ENCODE peak calls at places on chromosomes 12 and 14, in seven cellular contexts. One of them, this sample, is unnamed.

GRCh38 chr12:23611320-23611719 is 338.1 kb downstream of the SOX5 start:
- DNase-seq in activated CD8-positive, alpha-beta T cell treated with anti-CD3 and anti-CD28 coated beads for 36 hours: no peak
- DNase-seq in MM.1S: no peak
- DNase-seq in H9: no peak
- DNase-seq in cardiac muscle cell: no peak
- DNase-seq in fibroblast of the aortic adventitia: peak
- DNase-seq in activated B cell treated with CpG ODN at 0.5 μM for 24 hours: no peak
- DNase-seq in this sample: no peak

GRCh38 chr14:91255820-91256219 is 11.3 kb upstream of the GPR68 start:
- DNase-seq in activated CD8-positive, alpha-beta T cell treated with anti-CD3 and anti-CD28 coated beads for 36 hours: no peak
- DNase-seq in cardiac muscle cell: no peak
- DNase-seq in fibroblast of the aortic adventitia: no peak
- DNase-seq in activated B cell treated with CpG ODN at 0.5 μM for 24 hours: no peak
- DNase-seq in MM.1S: no peak
- DNase-seq in H9: no peak
- DNase-seq in this sample: no peak

GRCh38 chr12:132124766-132125425 is 19.2 kb downstream of the DDX51 start:
- DNase-seq in MM.1S: no peak
- DNase-seq in activated B cell treated with CpG ODN at 0.5 μM for 24 hours: no peak
- DNase-seq in activated CD8-positive, alpha-beta T cell treated with anti-CD3 and anti-CD28 coated beads for 36 hours: no peak
- DNase-seq in fibroblast of the aortic adventitia: no peak
- DNase-seq in cardiac muscle cell: no peak
- DNase-seq in H9: no peak
- DNase-seq in this sample: no peak

GRCh38 chr14:43687866-43688265 is 819.2 kb downstream of the FSCB start:
- DNase-seq in activated B cell treated with CpG ODN at 0.5 μM for 24 hours: no peak
- DNase-seq in MM.1S: no peak
- DNase-seq in activated CD8-positive, alpha-beta T cell treated with anti-CD3 and anti-CD28 coated beads for 36 hours: no peak
- DNase-seq in fibroblast of the aortic adventitia: peak
- DNase-seq in H9: no peak
- DNase-seq in cardiac muscle cell: no peak
- DNase-seq in this sample: no peak

GRCh38 chr14:32703246-32703645 is 235.4 kb upstream of the NPAS3 start:
- DNase-seq in activated CD8-positive, alpha-beta T cell treated with anti-CD3 and anti-CD28 coated beads for 36 hours: no peak
- DNase-seq in activated B cell treated with CpG ODN at 0.5 μM for 24 hours: no peak
- DNase-seq in fibroblast of the aortic adventitia: peak
- DNase-seq in H9: no peak
- DNase-seq in cardiac muscle cell: no peak
- DNase-seq in MM.1S: no peak
- DNase-seq in this sample: no peak

GRCh38 chr12:4881665-4882064 is 28.0 kb upstream of the KCNA1 start:
- DNase-seq in MM.1S: no peak
- DNase-seq in activated CD8-positive, alpha-beta T cell treated with anti-CD3 and anti-CD28 coated beads for 36 hours: no peak
- DNase-seq in fibroblast of the aortic adventitia: no peak
- DNase-seq in H9: no peak
- DNase-seq in activated B cell treated with CpG ODN at 0.5 μM for 24 hours: no peak
- DNase-seq in cardiac muscle cell: no peak
- DNase-seq in this sample: no peak

GRCh38 chr12:116150001-116150400 is 127.5 kb downstream of the MED13L start:
- DNase-seq in fibroblast of the aortic adventitia: no peak
- DNase-seq in MM.1S: no peak
- DNase-seq in H9: no peak
- DNase-seq in activated B cell treated with CpG ODN at 0.5 μM for 24 hours: no peak
- DNase-seq in cardiac muscle cell: no peak
- DNase-seq in activated CD8-positive, alpha-beta T cell treated with anti-CD3 and anti-CD28 coated beads for 36 hours: no peak
- DNase-seq in this sample: no peak

GRCh38 chr14:93977790-93978581 is 1.6 kb upstream of the ASB2 start:
- DNase-seq in MM.1S: peak
- DNase-seq in H9: no peak
- DNase-seq in cardiac muscle cell: no peak
- DNase-seq in activated B cell treated with CpG ODN at 0.5 μM for 24 hours: peak
- DNase-seq in fibroblast of the aortic adventitia: no peak
- DNase-seq in activated CD8-positive, alpha-beta T cell treated with anti-CD3 and anti-CD28 coated beads for 36 hours: peak
- DNase-seq in this sample: no peak

GRCh38 chr12:118391424-118391823 is 15.1 kb downstream of the SUDS3 start:
- DNase-seq in fibroblast of the aortic adventitia: peak
- DNase-seq in MM.1S: no peak
- DNase-seq in cardiac muscle cell: no peak
- DNase-seq in H9: no peak
- DNase-seq in activated B cell treated with CpG ODN at 0.5 μM for 24 hours: no peak
- DNase-seq in activated CD8-positive, alpha-beta T cell treated with anti-CD3 and anti-CD28 coated beads for 36 hours: no peak
- DNase-seq in this sample: no peak

GRCh38 chr12:89497005-89497404 is 27.6 kb downstream of the GALNT4 start:
- DNase-seq in fibroblast of the aortic adventitia: peak
- DNase-seq in cardiac muscle cell: no peak
- DNase-seq in MM.1S: no peak
- DNase-seq in activated B cell treated with CpG ODN at 0.5 μM for 24 hours: no peak
- DNase-seq in activated CD8-positive, alpha-beta T cell treated with anti-CD3 and anti-CD28 coated beads for 36 hours: no peak
- DNase-seq in H9: no peak
- DNase-seq in this sample: no peak

GRCh38 chr14:106062502-106063272 is 536.3 kb downstream of the TMEM121 start:
- DNase-seq in fibroblast of the aortic adventitia: no peak
- DNase-seq in activated CD8-positive, alpha-beta T cell treated with anti-CD3 and anti-CD28 coated beads for 36 hours: no peak
- DNase-seq in cardiac muscle cell: no peak
- DNase-seq in MM.1S: no peak
- DNase-seq in H9: no peak
- DNase-seq in activated B cell treated with CpG ODN at 0.5 μM for 24 hours: no peak
- DNase-seq in this sample: no peak

GRCh38 chr14:45034730-45035129 is 49.2 kb upstream of the PRPF39 start:
- DNase-seq in cardiac muscle cell: no peak
- DNase-seq in activated CD8-positive, alpha-beta T cell treated with anti-CD3 and anti-CD28 coated beads for 36 hours: no peak
- DNase-seq in H9: no peak
- DNase-seq in MM.1S: no peak
- DNase-seq in activated B cell treated with CpG ODN at 0.5 μM for 24 hours: no peak
- DNase-seq in fibroblast of the aortic adventitia: no peak
- DNase-seq in this sample: no peak

GRCh38 chr14:95514131-95515079 is 2.0 kb downstream of the SYNE3 start:
- DNase-seq in MM.1S: peak
- DNase-seq in fibroblast of the aortic adventitia: no peak
- DNase-seq in H9: peak
- DNase-seq in activated CD8-positive, alpha-beta T cell treated with anti-CD3 and anti-CD28 coated beads for 36 hours: no peak
- DNase-seq in cardiac muscle cell: no peak
- DNase-seq in activated B cell treated with CpG ODN at 0.5 μM for 24 hours: no peak
- DNase-seq in this sample: no peak

GRCh38 chr12:115135800-115136211 is 451.8 kb upstream of the TBX3 start:
- DNase-seq in H9: no peak
- DNase-seq in MM.1S: no peak
- DNase-seq in activated CD8-positive, alpha-beta T cell treated with anti-CD3 and anti-CD28 coated beads for 36 hours: no peak
- DNase-seq in fibroblast of the aortic adventitia: peak
- DNase-seq in cardiac muscle cell: peak
- DNase-seq in activated B cell treated with CpG ODN at 0.5 μM for 24 hours: no peak
- DNase-seq in this sample: no peak

GRCh38 chr12:122473543-122474323 is 27.0 kb downstream of the ZCCHC8 start:
- DNase-seq in activated B cell treated with CpG ODN at 0.5 μM for 24 hours: no peak
- DNase-seq in cardiac muscle cell: no peak
- DNase-seq in activated CD8-positive, alpha-beta T cell treated with anti-CD3 and anti-CD28 coated beads for 36 hours: peak
- DNase-seq in H9: no peak
- DNase-seq in fibroblast of the aortic adventitia: no peak
- DNase-seq in MM.1S: no peak
- DNase-seq in this sample: peak

GRCh38 chr14:99982449-99983250 is 82.6 kb upstream of the EVL start:
- DNase-seq in cardiac muscle cell: peak
- DNase-seq in H9: peak
- DNase-seq in activated CD8-positive, alpha-beta T cell treated with anti-CD3 and anti-CD28 coated beads for 36 hours: peak
- DNase-seq in MM.1S: peak
- DNase-seq in fibroblast of the aortic adventitia: peak
- DNase-seq in activated B cell treated with CpG ODN at 0.5 μM for 24 hours: no peak
- DNase-seq in this sample: peak

GRCh38 chr12:122082621-122083356 is 4.2 kb downstream of the MLXIP start:
- DNase-seq in H9: no peak
- DNase-seq in activated B cell treated with CpG ODN at 0.5 μM for 24 hours: no peak
- DNase-seq in MM.1S: peak
- DNase-seq in fibroblast of the aortic adventitia: no peak
- DNase-seq in cardiac muscle cell: no peak
- DNase-seq in activated CD8-positive, alpha-beta T cell treated with anti-CD3 and anti-CD28 coated beads for 36 hours: no peak
- DNase-seq in this sample: no peak

GRCh38 chr12:67147447-67147846 is 121.7 kb upstream of the CAND1 start:
- DNase-seq in MM.1S: no peak
- DNase-seq in cardiac muscle cell: no peak
- DNase-seq in fibroblast of the aortic adventitia: no peak
- DNase-seq in activated B cell treated with CpG ODN at 0.5 μM for 24 hours: no peak
- DNase-seq in H9: no peak
- DNase-seq in activated CD8-positive, alpha-beta T cell treated with anti-CD3 and anti-CD28 coated beads for 36 hours: peak
- DNase-seq in this sample: no peak

GRCh38 chr14:58882577-58883018 is 244.8 kb downstream of the DACT1 start:
- DNase-seq in fibroblast of the aortic adventitia: peak
- DNase-seq in MM.1S: no peak
- DNase-seq in H9: no peak
- DNase-seq in cardiac muscle cell: no peak
- DNase-seq in activated CD8-positive, alpha-beta T cell treated with anti-CD3 and anti-CD28 coated beads for 36 hours: no peak
- DNase-seq in activated B cell treated with CpG ODN at 0.5 μM for 24 hours: no peak
- DNase-seq in this sample: no peak

GRCh38 chr12:68675098-68675842 is 11.5 kb upstream of the NUP107 start:
- DNase-seq in MM.1S: no peak
- DNase-seq in H9: no peak
- DNase-seq in activated B cell treated with CpG ODN at 0.5 μM for 24 hours: no peak
- DNase-seq in fibroblast of the aortic adventitia: no peak
- DNase-seq in activated CD8-positive, alpha-beta T cell treated with anti-CD3 and anti-CD28 coated beads for 36 hours: peak
- DNase-seq in cardiac muscle cell: no peak
- DNase-seq in this sample: no peak

GRCh38 chr12:107317751-107318553 is 224.6 kb upstream of the CRY1 start:
- DNase-seq in fibroblast of the aortic adventitia: peak
- DNase-seq in cardiac muscle cell: peak
- DNase-seq in activated B cell treated with CpG ODN at 0.5 μM for 24 hours: peak
- DNase-seq in MM.1S: peak
- DNase-seq in H9: peak
- DNase-seq in activated CD8-positive, alpha-beta T cell treated with anti-CD3 and anti-CD28 coated beads for 36 hours: peak
- DNase-seq in this sample: peak
- TF ChIP-seq CTCF in fibroblast of the aortic adventitia: peak
- TF ChIP-seq CTCF in cardiac muscle cell: no peak
- TF ChIP-seq CTCF in activated B cell treated with CpG ODN at 0.5 μM for 24 hours: no peak
- TF ChIP-seq CTCF in MM.1S: peak
- TF ChIP-seq CTCF in H9: peak
- TF ChIP-seq CTCF in activated CD8-positive, alpha-beta T cell treated with anti-CD3 and anti-CD28 coated beads for 36 hours: peak
- TF ChIP-seq CTCF in this sample: no peak

DNA sequence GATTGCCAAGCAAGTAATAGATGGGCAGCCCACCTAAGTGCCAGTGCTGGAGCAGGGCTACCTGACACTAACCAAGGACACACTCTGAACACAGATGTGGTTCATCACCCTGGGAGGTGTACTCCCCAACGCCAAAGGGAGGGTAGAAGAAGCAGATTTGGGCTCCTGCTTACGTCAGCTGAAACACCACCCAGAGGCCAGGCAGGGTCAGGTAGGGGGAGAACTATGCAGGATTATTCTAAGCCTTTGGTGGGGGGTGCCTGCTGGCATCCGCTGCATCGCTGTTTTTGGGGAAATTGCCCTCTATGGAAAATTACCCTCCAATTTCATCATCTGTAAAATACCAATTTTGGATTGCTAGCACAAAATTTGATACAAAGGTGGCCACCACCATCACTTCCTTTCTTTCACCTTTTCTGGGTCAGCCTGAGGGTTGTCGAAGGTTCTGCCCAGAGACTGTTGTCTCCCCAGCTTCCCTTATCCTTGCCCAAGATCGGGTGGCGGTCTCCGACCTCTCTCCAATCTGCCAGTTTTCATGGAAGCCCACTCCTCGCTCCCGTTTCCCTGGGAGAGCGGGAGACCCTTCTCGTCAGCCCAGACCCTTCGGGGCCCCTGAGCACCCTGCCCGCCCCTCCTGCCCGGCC is 535 bp downstream of the BIN2 start:
- DNase-seq in MM.1S: peak
- DNase-seq in activated CD8-positive, alpha-beta T cell treated with anti-CD3 and anti-CD28 coated beads for 36 hours: peak
- DNase-seq in activated B cell treated with CpG ODN at 0.5 μM for 24 hours: no peak
- DNase-seq in H9: no peak
- DNase-seq in fibroblast of the aortic adventitia: no peak
- DNase-seq in cardiac muscle cell: no peak
- DNase-seq in this sample: peak
- TF ChIP-seq CTCF in MM.1S: peak
- TF ChIP-seq CTCF in activated CD8-positive, alpha-beta T cell treated with anti-CD3 and anti-CD28 coated beads for 36 hours: no peak
- TF ChIP-seq CTCF in activated B cell treated with CpG ODN at 0.5 μM for 24 hours: no peak
- TF ChIP-seq CTCF in H9: no peak
- TF ChIP-seq CTCF in fibroblast of the aortic adventitia: no peak
- TF ChIP-seq CTCF in cardiac muscle cell: no peak
- TF ChIP-seq CTCF in this sample: no peak

GRCh38 chr14:54786191-54786755 is 116.4 kb downstream of the GCH1 start:
- DNase-seq in fibroblast of the aortic adventitia: no peak
- DNase-seq in cardiac muscle cell: no peak
- DNase-seq in MM.1S: no peak
- DNase-seq in H9: no peak
- DNase-seq in activated CD8-positive, alpha-beta T cell treated with anti-CD3 and anti-CD28 coated beads for 36 hours: no peak
- DNase-seq in activated B cell treated with CpG ODN at 0.5 μM for 24 hours: no peak
- DNase-seq in this sample: no peak
- TF ChIP-seq CTCF in fibroblast of the aortic adventitia: no peak
- TF ChIP-seq CTCF in cardiac muscle cell: no peak
- TF ChIP-seq CTCF in MM.1S: no peak
- TF ChIP-seq CTCF in H9: no peak
- TF ChIP-seq CTCF in activated CD8-positive, alpha-beta T cell treated with anti-CD3 and anti-CD28 coated beads for 36 hours: no peak
- TF ChIP-seq CTCF in activated B cell treated with CpG ODN at 0.5 μM for 24 hours: no peak
- TF ChIP-seq CTCF in this sample: no peak

GRCh38 chr12:65944637-65945036 is 120.4 kb downstream of the HMGA2 start:
- DNase-seq in activated CD8-positive, alpha-beta T cell treated with anti-CD3 and anti-CD28 coated beads for 36 hours: no peak
- DNase-seq in MM.1S: no peak
- DNase-seq in H9: no peak
- DNase-seq in fibroblast of the aortic adventitia: no peak
- DNase-seq in activated B cell treated with CpG ODN at 0.5 μM for 24 hours: no peak
- DNase-seq in cardiac muscle cell: no peak
- DNase-seq in this sample: no peak

GRCh38 chr12:65941388-65941787 is 117.1 kb downstream of the HMGA2 start:
- DNase-seq in activated B cell treated with CpG ODN at 0.5 μM for 24 hours: no peak
- DNase-seq in activated CD8-positive, alpha-beta T cell treated with anti-CD3 and anti-CD28 coated beads for 36 hours: no peak
- DNase-seq in MM.1S: no peak
- DNase-seq in cardiac muscle cell: no peak
- DNase-seq in fibroblast of the aortic adventitia: peak
- DNase-seq in H9: no peak
- DNase-seq in this sample: no peak

GRCh38 chr12:65940744-65941143 is 116.5 kb downstream of the HMGA2 start:
- DNase-seq in activated B cell treated with CpG ODN at 0.5 μM for 24 hours: no peak
- DNase-seq in H9: no peak
- DNase-seq in MM.1S: no peak
- DNase-seq in activated CD8-positive, alpha-beta T cell treated with anti-CD3 and anti-CD28 coated beads for 36 hours: no peak
- DNase-seq in fibroblast of the aortic adventitia: no peak
- DNase-seq in cardiac muscle cell: no peak
- DNase-seq in this sample: no peak

GRCh38 chr12:65945457-65945856 is 121.2 kb downstream of the HMGA2 start:
- DNase-seq in MM.1S: no peak
- DNase-seq in activated B cell treated with CpG ODN at 0.5 μM for 24 hours: no peak
- DNase-seq in cardiac muscle cell: no peak
- DNase-seq in activated CD8-positive, alpha-beta T cell treated with anti-CD3 and anti-CD28 coated beads for 36 hours: no peak
- DNase-seq in fibroblast of the aortic adventitia: no peak
- DNase-seq in H9: no peak
- DNase-seq in this sample: no peak

DNA sequence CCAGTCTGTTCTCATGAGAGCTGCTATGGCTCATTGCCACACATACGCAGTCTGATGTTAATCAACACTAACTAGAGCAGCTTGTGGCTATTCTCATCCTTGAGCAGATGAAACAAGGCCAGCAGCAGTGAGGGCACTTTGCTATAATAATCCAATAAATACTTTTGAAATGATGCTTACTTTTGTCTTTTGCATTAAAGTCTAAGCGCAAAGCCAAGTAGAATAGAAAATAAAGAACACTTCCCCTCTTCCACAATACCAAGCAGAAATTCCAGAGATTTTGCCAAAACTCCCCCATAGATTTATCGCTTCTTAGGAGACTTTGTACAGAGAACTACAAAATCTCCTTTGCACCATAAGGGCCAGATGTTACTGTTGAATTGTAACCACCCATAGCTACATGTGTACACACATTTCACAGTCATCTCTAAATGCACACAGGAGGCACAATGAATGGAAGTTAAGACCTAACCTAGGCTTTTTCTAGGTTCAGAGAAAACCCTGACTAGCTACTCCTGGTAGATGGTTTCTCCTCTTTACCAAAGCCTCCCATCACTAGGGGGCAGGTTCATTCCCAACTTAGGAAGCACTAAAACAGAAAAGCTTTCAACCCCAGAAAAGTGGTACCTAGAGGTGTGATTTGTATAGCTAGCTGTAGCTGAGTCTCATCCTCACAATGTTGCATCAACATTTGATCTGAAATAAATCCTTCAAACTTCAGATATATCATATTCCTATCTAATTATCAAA is 119.3 kb downstream of the HMGA2 start:
- DNase-seq in cardiac muscle cell: no peak
- DNase-seq in activated B cell treated with CpG ODN at 0.5 μM for 24 hours: no peak
- DNase-seq in MM.1S: no peak
- DNase-seq in fibroblast of the aortic adventitia: peak
- DNase-seq in activated CD8-positive, alpha-beta T cell treated with anti-CD3 and anti-CD28 coated beads for 36 hours: no peak
- DNase-seq in H9: no peak
- DNase-seq in this sample: no peak
- TF ChIP-seq CTCF in cardiac muscle cell: peak
- TF ChIP-seq CTCF in activated B cell treated with CpG ODN at 0.5 μM for 24 hours: no peak
- TF ChIP-seq CTCF in MM.1S: no peak
- TF ChIP-seq CTCF in fibroblast of the aortic adventitia: peak
- TF ChIP-seq CTCF in activated CD8-positive, alpha-beta T cell treated with anti-CD3 and anti-CD28 coated beads for 36 hours: no peak
- TF ChIP-seq CTCF in H9: peak
- TF ChIP-seq CTCF in this sample: no peak